ENCODE peak calls at places on chromosomes 11 and 22, in four cellular contexts. U is C1 segment of cervical spinal cord, O is GM12878, G is NCI-H1417. I is an unnamed sample.

GRCh38 chr22:19604711-19605268 is 80.6 kb upstream of the CLDN5 start:
- DNase-seq in U (no peak), O (no peak), G (no peak), I (no peak)

GRCh38 chr11:58726594-58727414 is 4.9 kb downstream of the GLYAT start:
- DNase-seq in G (no peak), O (no peak), U (no peak), I (no peak)

GRCh38 chr11:87466228-87466627 is 428.5 kb downstream of the TMEM135 start:
- DNase-seq in U (no peak), O (no peak), G (no peak), I (no peak)

GRCh38 chr11:20337526-20338154 is 25.9 kb upstream of the HTATIP2 start:
- DNase-seq in U (no peak), O (no peak), G (peak; percentile 64), I (peak; percentile 9)

GRCh38 chr11:61066645-61067044 is 35.6 kb upstream of the CD5 start:
- DNase-seq in G (no peak), U (no peak), O (no peak), I (no peak)

GRCh38 chr11:33857924-33858323 is 34.0 kb downstream of the LMO2 start:
- DNase-seq in U (peak; percentile 40), O (peak; percentile 32), G (peak; percentile 87), I (peak; percentile 53)

GRCh38 chr11:33874910-33875490 is 16.9 kb downstream of the LMO2 start:
- DNase-seq in U (no peak), G (no peak), O (no peak), I (no peak)

GRCh38 chr22:40560551-40560950 is 76.0 kb downstream of the MRTFA start:
- DNase-seq in G (no peak), U (no peak), O (no peak), I (no peak)

GRCh38 chr11:4480577-4481539 is 1.6 kb upstream of the OR52K1 start:
- DNase-seq in G (no peak), O (no peak), U (no peak), I (no peak)

GRCh38 chr22:45602004-45602733 is 69.5 kb upstream of the ATXN10 start:
- DNase-seq in O (no peak), G (no peak), U (no peak), I (no peak)

GRCh38 chr11:108906826-108907225 is 242.0 kb downstream of the DDX10 start:
- DNase-seq in U (no peak), O (no peak), G (no peak), I (no peak)

GRCh38 chr11:13104619-13105236 is 95.6 kb downstream of the RASSF10 start:
- DNase-seq in G (peak; percentile 25), U (no peak), O (no peak), I (no peak)

GRCh38 chr22:28927526-28928089 is 44.2 kb downstream of the ZNRF3 start:
- DNase-seq in O (no peak), G (no peak), U (no peak), I (no peak)